ENCODE peak calls at places on chromosomes 7 and 10, in seven cellular contexts. R, F, H, Z, Y, I and C are unnamed samples. For H3K27me3, the result is how much of the 10 kb centered on the place peaks cover.

GRCh38 chr7:6530626-6531491 is 20.4 kb downstream of the GRID2IP start:
- DNase-seq in R (no peak), F (no peak), H (no peak), Z (no peak), Y (peak), I (peak), C (no peak)

GRCh38 chr7:78690174-78690573 is 763.3 kb downstream of the MAGI2 start:
- DNase-seq in R (no peak), F (no peak), H (no peak), Z (no peak), Y (no peak), I (no peak), C (no peak)

GRCh38 chr10:18400911-18401260 is 250.5 kb downstream of the NSUN6 start:
- DNase-seq in R (no peak), F (no peak), H (peak), Z (no peak), Y (peak), I (no peak), C (no peak)

GRCh38 chr10:22723343-22723779 is 9.0 kb upstream of the PIP4K2A start:
- DNase-seq in R (no peak), F (no peak), H (no peak), Z (no peak), Y (no peak), I (no peak), C (no peak)

GRCh38 chr7:42456756-42457276 is 219.8 kb upstream of the GLI3 start:
- DNase-seq in R (no peak), F (no peak), H (no peak), Z (no peak), Y (no peak), I (no peak), C (no peak)

GRCh38 chr10:95783741-95784140 is 27.8 kb downstream of the ENTPD1 start:
- DNase-seq in R (no peak), F (no peak), H (no peak), Z (no peak), Y (no peak), I (no peak), C (no peak)

GRCh38 chr7:17633099-17633498 is 307.2 kb downstream of the SNX13 start:
- DNase-seq in R (no peak), F (peak), H (no peak), Z (no peak), Y (no peak), I (no peak), C (peak)

GRCh38 chr10:31034041-31034918 is 2.6 kb upstream of the ZNF438 start:
- DNase-seq in R (no peak), F (peak), H (no peak), Z (no peak), Y (no peak), I (no peak), C (peak)

GRCh38 chr10:79063661-79064490 is 4.9 kb upstream of the ZMIZ1 start:
- DNase-seq in R (no peak), F (no peak), H (peak), Z (no peak), Y (no peak), I (peak), C (no peak)

GRCh38 chr7:44977956-44978355 is 859 bp downstream of the MYO1G start:
- DNase-seq in R (no peak), F (no peak), H (no peak), Z (no peak), Y (no peak), I (peak), C (no peak)

GRCh38 chr7:124813962-124814798 is 48.6 kb upstream of the GPR37 start:
- DNase-seq in R (no peak), F (no peak), H (no peak), Z (no peak), Y (no peak), I (no peak), C (no peak)

GRCh38 chr7:149261321-149261828 is 621 bp upstream of the ZNF783 start:
- DNase-seq in R (no peak), F (peak), H (no peak), Z (no peak), Y (peak), I (no peak), C (no peak)

GRCh38 chr7:88111136-88111748 is 108.6 kb downstream of the SRI start:
- DNase-seq in R (no peak), F (peak), H (no peak), Z (no peak), Y (peak), I (no peak), C (peak)

GRCh38 chr10:15775513-15775912 is 55.8 kb upstream of the ITGA8 start:
- DNase-seq in R (no peak), F (peak), H (no peak), Z (no peak), Y (no peak), I (no peak), C (peak)

GRCh38 chr10:97039538-97040247 is 146.1 kb downstream of the SLIT1 start:
- DNase-seq in R (no peak), F (no peak), H (no peak), Z (no peak), Y (no peak), I (no peak), C (no peak)

GRCh38 chr7:105493928-105494325 is 28.1 kb downstream of the PUS7 start:
- DNase-seq in R (peak), F (peak), H (no peak), Z (no peak), Y (no peak), I (peak), C (no peak)

GRCh38 chr10:60729106-60729505 is 49.2 kb upstream of the CDK1 start:
- DNase-seq in R (no peak), F (no peak), H (no peak), Z (no peak), Y (no peak), I (no peak), C (no peak)

GRCh38 chr7:7665031-7665430 is 24.5 kb downstream of the UMAD1 start:
- DNase-seq in R (no peak), F (no peak), H (no peak), Z (no peak), Y (no peak), I (no peak), C (no peak)

GRCh38 chr7:82838314-82838713 is 324.4 kb downstream of the PCLO start:
- DNase-seq in R (no peak), F (no peak), H (no peak), Z (no peak), Y (no peak), I (no peak), C (no peak)

GRCh38 chr10:75430000-75430763 is 1.2 kb upstream of the LRMDA start:
- DNase-seq in R (no peak), F (peak), H (peak), Z (no peak), Y (peak), I (peak), C (peak)

GRCh38 chr10:1485357-1485756 is 252.0 kb downstream of the ADARB2 start:
- DNase-seq in R (no peak), F (no peak), H (no peak), Z (no peak), Y (no peak), I (no peak), C (no peak)

GRCh38 chr10:71860243-71861029 is 9.4 kb upstream of the PSAP start:
- DNase-seq in R (peak), F (peak), H (peak), Z (peak), Y (peak), I (peak), C (peak)

GRCh38 chr7:72015106-72015505 is 397.0 kb downstream of the CALN1 start:
- DNase-seq in R (no peak), F (no peak), H (no peak), Z (no peak), Y (no peak), I (no peak), C (no peak)

GRCh38 chr7:29764227-29764626 is 42.1 kb upstream of the WIPF3 start:
- DNase-seq in R (no peak), F (no peak), H (no peak), Z (no peak), Y (peak), I (peak), C (no peak)

GRCh38 chr7:118573065-118573464 is 348.6 kb downstream of the ANKRD7 start:
- DNase-seq in R (no peak), F (no peak), H (no peak), Z (no peak), Y (no peak), I (no peak), C (peak)

GRCh38 chr7:107505997-107506682 is 36.3 kb downstream of the GPR22 start:
- DNase-seq in R (peak), F (peak), H (no peak), Z (no peak), Y (no peak), I (peak), C (peak)

GRCh38 chr7:50792342-50793114 is 9.8 kb upstream of the GRB10 start:
- DNase-seq in R (no peak), F (peak), H (peak), Z (no peak), Y (peak), I (no peak), C (peak)

GRCh38 chr10:73586583-73586984 is 4.6 kb downstream of the USP54 start:
- DNase-seq in R (no peak), F (peak), H (no peak), Z (peak), Y (no peak), I (peak), C (peak)

GRCh38 chr10:28878236-28878970 is 201.1 kb downstream of the BAMBI start:
- DNase-seq in R (no peak), F (no peak), H (no peak), Z (no peak), Y (no peak), I (no peak), C (no peak)

GRCh38 chr10:28880551-28880950 is 203.2 kb downstream of the BAMBI start:
- DNase-seq in R (no peak), F (peak), H (no peak), Z (no peak), Y (no peak), I (no peak), C (no peak)

GRCh38 chr10:28881483-28881882 is 204.2 kb downstream of the BAMBI start:
- DNase-seq in R (no peak), F (no peak), H (no peak), Z (no peak), Y (no peak), I (no peak), C (no peak)

GRCh38 chr10:28883741-28884443 is 206.6 kb downstream of the BAMBI start:
- DNase-seq in R (no peak), F (no peak), H (no peak), Z (no peak), Y (no peak), I (no peak), C (no peak)

DNA sequence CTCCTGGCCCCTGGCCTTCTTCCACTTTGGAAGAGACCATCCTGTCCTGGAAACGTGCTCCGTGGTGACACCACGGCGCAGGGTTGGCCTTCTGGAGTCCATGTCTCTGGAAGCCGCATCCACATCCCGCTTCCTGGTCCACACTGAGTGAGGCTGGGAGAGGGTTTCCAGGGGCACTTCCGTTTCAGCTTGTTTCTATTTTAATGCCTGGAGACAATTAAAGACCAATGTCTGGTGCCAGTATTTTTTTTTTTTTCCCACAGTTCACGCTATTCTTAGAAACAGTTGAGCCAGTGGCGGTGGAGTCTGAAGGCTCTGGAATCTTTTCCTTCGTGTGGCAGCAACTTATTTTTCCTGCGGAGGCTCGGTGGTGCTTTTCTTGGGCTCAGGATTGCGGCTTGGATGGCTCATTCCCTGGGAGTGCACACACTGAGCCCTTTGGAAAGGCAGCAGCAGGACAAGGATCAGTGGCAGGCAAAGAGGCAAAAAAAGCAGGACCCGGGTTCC is 202.6 kb downstream of the BAMBI start:
- DNase-seq in R (no peak), F (peak), H (peak), Z (no peak), Y (peak), I (no peak), C (no peak)
- H3K27ac ChIP-seq in R (no peak), F (peak), H (no peak), Z (peak), Y (no peak), I (no peak), C (no peak)

DNA sequence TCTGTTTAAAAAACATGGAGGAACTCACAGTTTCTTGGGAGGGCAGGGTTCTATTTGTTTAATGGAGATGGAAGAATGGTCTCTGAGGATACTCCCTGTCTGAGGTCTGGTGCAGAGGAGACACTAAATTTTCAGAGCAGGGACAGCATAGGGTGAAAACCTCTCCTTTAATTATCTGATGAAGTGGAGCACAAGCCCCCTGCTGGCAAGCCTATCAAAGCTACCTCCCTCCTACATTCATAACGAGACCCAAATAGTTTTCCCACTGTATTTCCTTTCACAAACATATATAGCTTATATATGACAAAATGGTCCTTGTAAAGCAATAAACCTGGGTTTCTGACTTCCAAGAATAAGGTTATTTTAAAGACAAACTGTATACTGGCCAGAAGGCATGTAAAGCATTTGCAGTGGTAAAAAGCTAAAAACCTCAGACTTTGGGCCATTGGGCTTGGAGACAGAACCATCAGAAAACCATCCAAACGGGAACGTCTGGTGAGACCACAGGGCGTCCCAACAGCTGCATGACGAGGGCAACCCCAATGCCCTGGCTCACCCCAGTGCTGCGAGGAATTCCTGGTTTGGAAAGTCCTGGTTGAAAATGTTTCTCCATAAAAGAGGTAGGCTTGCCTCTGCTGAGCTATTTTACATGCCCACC is 201.3 kb downstream of the FANK1 start:
- DNase-seq in R (no peak), F (no peak), H (no peak), Z (no peak), Y (no peak), I (no peak), C (no peak)
- TF ChIP-seq CTCF in R (no peak), F (peak), H (no peak), Z (peak), Y (no peak), I (no peak), C (peak)

DNA sequence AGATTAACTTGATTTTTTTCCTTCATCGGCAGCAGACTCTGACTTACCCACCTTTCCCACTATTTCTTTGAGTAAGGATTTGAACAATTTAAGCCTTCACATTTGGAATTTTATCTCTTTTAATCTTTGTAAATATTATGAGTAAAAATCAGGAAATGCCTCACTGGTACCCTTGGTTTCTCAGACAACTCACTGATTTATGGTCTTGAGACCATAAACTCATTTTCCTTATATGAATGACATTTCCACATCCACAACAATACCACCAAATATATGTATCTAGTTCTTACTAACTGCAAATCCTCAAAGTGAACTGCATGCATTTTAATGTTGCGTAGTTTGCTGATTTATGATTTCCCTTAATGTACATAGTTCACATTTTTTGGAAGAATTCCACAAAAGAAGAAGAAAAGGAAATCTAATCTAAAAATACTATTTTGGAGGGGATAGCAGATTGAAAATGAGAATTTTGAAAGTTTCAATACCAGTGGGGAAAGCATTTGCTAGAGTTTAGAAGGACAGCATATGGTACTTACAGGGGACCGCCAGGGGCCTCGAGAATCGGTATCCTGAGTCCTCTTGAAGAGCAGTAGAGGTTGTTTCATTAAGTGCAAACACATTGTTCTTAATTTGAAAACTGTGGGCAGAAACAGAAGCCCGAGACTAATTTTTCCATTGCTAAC is 963.8 kb downstream of the GATA3 start:
- DNase-seq in R (no peak), F (no peak), H (no peak), Z (no peak), Y (no peak), I (no peak), C (no peak)
- H3K27me3 ChIP-seq in R (under half), F (under half), H (under half), Z (under half), Y (under half), I (under half), C (under half)

GRCh38 chr7:516606-517456 is 2.8 kb downstream of the PDGFA start:
- DNase-seq in R (no peak), F (peak), H (no peak), Z (no peak), Y (peak), I (peak), C (no peak)
- H3K27ac ChIP-seq in R (peak), F (peak), H (no peak), Z (peak), Y (no peak), I (peak), C (peak)

GRCh38 chr7:97818066-97818663 is 54.0 kb downstream of the ASNS start:
- DNase-seq in R (no peak), F (no peak), H (no peak), Z (no peak), Y (no peak), I (no peak), C (no peak)

DNA sequence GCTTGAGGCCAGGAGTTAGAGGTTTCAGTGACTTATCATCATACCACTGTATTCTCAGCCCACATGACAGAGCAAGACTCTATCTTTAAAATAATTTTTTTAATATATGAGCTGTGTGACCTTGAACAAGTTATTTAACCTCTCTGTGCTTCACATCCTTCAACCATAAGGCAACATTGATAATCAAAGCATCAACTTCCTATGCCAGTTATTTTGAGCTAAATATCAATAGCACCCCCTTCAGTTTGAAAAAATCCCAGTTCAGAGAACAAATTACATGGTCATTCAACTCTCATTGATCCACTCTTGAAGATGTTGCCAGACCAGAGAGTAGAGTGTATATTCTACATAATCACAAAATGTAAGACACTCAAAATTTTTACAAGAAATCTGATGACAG is 53.0 kb downstream of the ASNS start:
- DNase-seq in R (no peak), F (no peak), H (no peak), Z (no peak), Y (peak), I (no peak), C (no peak)
- TF ChIP-seq CTCF in R (no peak), F (no peak), H (peak), Z (no peak), Y (peak), I (no peak), C (peak)

GRCh38 chr10:45082176-45082575 is 81.5 kb downstream of the ZNF22 start:
- DNase-seq in R (no peak), F (no peak), H (no peak), Z (no peak), Y (no peak), I (no peak), C (no peak)
- H3K27me3 ChIP-seq in R (under half), F (under half), H (under half), Z (under half), Y (under half), I (under half), C (under half)

DNA sequence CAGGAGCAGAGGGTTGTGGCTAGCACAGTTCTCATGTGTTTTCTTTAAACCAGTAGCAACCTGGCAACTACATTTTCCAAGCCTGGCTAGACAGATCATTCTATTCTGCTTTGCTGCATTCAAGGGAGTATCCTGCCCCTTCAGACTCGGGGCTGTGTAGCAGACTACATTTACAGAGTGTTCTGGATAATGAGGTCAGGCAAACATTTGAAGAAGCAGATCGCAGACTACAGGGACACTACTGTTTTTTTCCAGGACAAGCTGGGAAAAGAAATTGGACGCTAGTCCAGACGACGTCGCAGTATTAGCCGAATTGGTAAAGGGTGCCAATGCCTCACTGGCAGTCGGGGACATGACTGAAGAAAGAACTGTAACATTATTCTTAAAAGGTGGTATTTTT is 61.0 kb upstream of the PAPSS2 start:
- DNase-seq in R (no peak), F (no peak), H (no peak), Z (no peak), Y (no peak), I (no peak), C (no peak)
- H3K27ac ChIP-seq in R (no peak), F (no peak), H (peak), Z (peak), Y (no peak), I (no peak), C (no peak)